ENCODE peak calls at places on chromosomes 6 and 20, in eight cellular contexts. F, Q, D, C, U, K, X and O are unnamed samples.

GRCh38 chr6:74366634-74367033 is 670.6 kb downstream of the CD109 start:
- DNase-seq in U (no peak), C (no peak), Q (no peak), D (no peak), F (no peak), X (no peak), K (no peak), O (no peak)

GRCh38 chr20:24948939-24949679 is at the start of gene CST7:
- DNase-seq in C (no peak), X (peak), U (no peak), F (peak), D (peak), Q (no peak), K (no peak), O (no peak)

GRCh38 chr6:169865346-169866139 is 114.1 kb downstream of the ERMARD start:
- DNase-seq in U (no peak), D (no peak), F (no peak), X (peak), K (no peak), Q (no peak), C (no peak), O (no peak)

GRCh38 chr6:39362487-39362865 is 40.0 kb upstream of the KCNK16 start:
- DNase-seq in D (no peak), F (no peak), K (no peak), X (peak), C (peak), Q (peak), U (no peak), O (no peak)

GRCh38 chr6:122702846-122703245 is 76.7 kb upstream of the FABP7 start:
- DNase-seq in C (no peak), F (no peak), X (no peak), K (no peak), Q (no peak), D (no peak), U (no peak), O (no peak)

GRCh38 chr20:48642105-48642880 is 185.5 kb downstream of the PREX1 start:
- DNase-seq in C (no peak), D (no peak), K (no peak), X (no peak), Q (no peak), U (no peak), F (no peak), O (no peak)

GRCh38 chr6:101826259-101826658 is 432.8 kb downstream of the GRIK2 start:
- DNase-seq in Q (no peak), K (no peak), F (no peak), U (no peak), X (no peak), D (no peak), C (no peak), O (no peak)

GRCh38 chr20:47672166-47672565 is 113.1 kb downstream of the SULF2 start:
- DNase-seq in Q (no peak), F (no peak), C (no peak), U (no peak), D (no peak), X (no peak), K (no peak), O (no peak)

GRCh38 chr6:140052757-140053729 is 678.6 kb upstream of the CITED2 start:
- DNase-seq in K (no peak), F (no peak), U (no peak), X (peak), D (no peak), C (no peak), Q (no peak), O (peak)

GRCh38 chr6:144087789-144088426 is 7.5 kb downstream of the SF3B5 start:
- DNase-seq in K (no peak), D (no peak), C (no peak), U (no peak), X (no peak), Q (peak), F (no peak), O (no peak)